ENCODE peak calls at places on chromosomes 1 and 21, in four cellular contexts. One of them, this sample, is unnamed. For H3K9me1, the result is how much of the 10 kb centered on the place peaks cover.

GRCh38 chr1:161219078-161219892 is 4.1 kb downstream of the APOA2 start:
- DNase-seq in K562: no peak
- DNase-seq in endothelial cell of umbilical vein: no peak
- DNase-seq in IMR-90: no peak
- DNase-seq in this sample: no peak

GRCh38 chr1:222084996-222085395 is 343.1 kb upstream of the DUSP10 start:
- DNase-seq in K562: no peak
- DNase-seq in endothelial cell of umbilical vein: no peak
- DNase-seq in IMR-90: peak
- DNase-seq in this sample: no peak

GRCh38 chr1:205199090-205199930 is 12.2 kb downstream of the DSTYK start:
- DNase-seq in K562: no peak
- DNase-seq in endothelial cell of umbilical vein: no peak
- DNase-seq in IMR-90: peak
- DNase-seq in this sample: no peak

GRCh38 chr1:227742738-227743715 is 7.8 kb downstream of the SNAP47 start:
- DNase-seq in endothelial cell of umbilical vein: no peak
- DNase-seq in K562: no peak
- DNase-seq in IMR-90: no peak
- DNase-seq in this sample: no peak

GRCh38 chr1:46083579-46083978 is 48.9 kb downstream of the PIK3R3 start:
- DNase-seq in K562: no peak
- DNase-seq in endothelial cell of umbilical vein: no peak
- DNase-seq in IMR-90: no peak
- DNase-seq in this sample: no peak

GRCh38 chr21:35796834-35797233 is 263.5 kb downstream of the SETD4 start:
- DNase-seq in K562: no peak
- DNase-seq in endothelial cell of umbilical vein: peak
- DNase-seq in IMR-90: peak
- DNase-seq in this sample: no peak

GRCh38 chr1:163163861-163164582 is 38.7 kb downstream of the RGS5 start:
- DNase-seq in K562: no peak
- DNase-seq in endothelial cell of umbilical vein: no peak
- DNase-seq in IMR-90: peak
- DNase-seq in this sample: no peak

GRCh38 chr1:9315411-9316079 is 22.9 kb downstream of the SPSB1 start:
- DNase-seq in endothelial cell of umbilical vein: peak
- DNase-seq in IMR-90: peak
- DNase-seq in K562: no peak
- DNase-seq in this sample: no peak

GRCh38 chr21:26961704-26962103 is 5.2 kb downstream of the ADAMTS5 start:
- DNase-seq in endothelial cell of umbilical vein: no peak
- DNase-seq in K562: peak
- DNase-seq in IMR-90: no peak
- DNase-seq in this sample: no peak

GRCh38 chr1:44423706-44424546 is 18.9 kb downstream of the RNF220 start:
- DNase-seq in K562: no peak
- DNase-seq in endothelial cell of umbilical vein: peak
- DNase-seq in IMR-90: peak
- DNase-seq in this sample: peak

GRCh38 chr1:212566522-212567479 is 41.8 kb upstream of the ATF3 start:
- DNase-seq in K562: peak
- DNase-seq in endothelial cell of umbilical vein: peak
- DNase-seq in IMR-90: peak
- DNase-seq in this sample: no peak

GRCh38 chr1:235450433-235450832 is 53.8 kb downstream of the B3GALNT2 start:
- DNase-seq in endothelial cell of umbilical vein: no peak
- DNase-seq in IMR-90: no peak
- DNase-seq in K562: no peak
- DNase-seq in this sample: no peak

GRCh38 chr1:10528066-10529014 is 53.6 kb downstream of the PEX14 start:
- DNase-seq in endothelial cell of umbilical vein: peak
- DNase-seq in K562: no peak
- DNase-seq in IMR-90: peak
- DNase-seq in this sample: no peak
- H3K4me2 ChIP-seq in endothelial cell of umbilical vein: peak
- H3K4me2 ChIP-seq in K562: no peak
- H3K4me2 ChIP-seq in IMR-90: peak
- H3K4me2 ChIP-seq in this sample: peak

DNA sequence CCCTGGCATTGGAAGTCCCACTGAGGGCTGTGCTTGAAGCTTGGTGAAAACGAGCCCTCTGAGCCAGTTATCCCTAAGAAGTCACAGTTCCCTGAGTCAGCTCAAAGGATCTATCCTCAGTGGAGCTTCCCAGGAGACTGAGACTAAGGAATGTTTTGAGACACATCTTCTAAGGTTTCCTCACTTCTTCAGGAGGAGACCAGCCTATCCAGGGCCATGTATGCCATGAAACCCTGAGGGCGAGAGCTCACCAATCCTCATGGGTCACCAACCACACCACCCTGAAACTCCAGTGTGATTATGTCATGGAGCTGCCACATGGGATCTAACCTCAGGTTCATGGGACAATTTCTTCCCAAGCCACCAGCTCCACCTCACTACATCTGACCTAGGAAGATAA is 7.6 kb upstream of the TIE1 start:
- DNase-seq in endothelial cell of umbilical vein: no peak
- DNase-seq in K562: no peak
- DNase-seq in IMR-90: no peak
- DNase-seq in this sample: no peak
- H3K9me1 ChIP-seq in endothelial cell of umbilical vein: under half
- H3K9me1 ChIP-seq in K562: under half
- H3K9me1 ChIP-seq in IMR-90: under half
- H3K9me1 ChIP-seq in this sample: under half

DNA sequence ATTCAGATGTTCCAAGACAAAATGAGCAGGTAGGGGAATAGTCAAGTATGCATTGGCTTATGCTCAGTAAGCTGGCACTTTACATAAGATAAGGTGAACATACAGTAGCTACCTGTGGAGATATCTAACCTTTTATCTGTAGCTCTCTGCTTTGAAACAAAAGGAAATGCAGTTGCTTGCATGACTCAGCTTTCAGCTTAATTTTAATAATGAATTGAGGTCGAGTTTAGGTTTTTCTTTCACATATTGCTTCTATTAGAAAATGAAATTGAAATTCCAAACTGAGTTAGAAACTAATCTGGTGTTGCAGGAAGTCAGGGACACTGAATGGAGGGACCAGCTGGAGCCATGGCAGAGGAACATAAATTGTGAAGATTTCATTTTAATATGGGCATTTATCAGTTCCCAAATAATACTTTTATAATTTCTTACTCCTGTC is 8.3 kb downstream of the FRRS1 start:
- DNase-seq in K562: no peak
- DNase-seq in endothelial cell of umbilical vein: no peak
- DNase-seq in IMR-90: no peak
- DNase-seq in this sample: no peak
- H3K4me2 ChIP-seq in K562: peak
- H3K4me2 ChIP-seq in endothelial cell of umbilical vein: no peak
- H3K4me2 ChIP-seq in IMR-90: no peak
- H3K4me2 ChIP-seq in this sample: peak

DNA sequence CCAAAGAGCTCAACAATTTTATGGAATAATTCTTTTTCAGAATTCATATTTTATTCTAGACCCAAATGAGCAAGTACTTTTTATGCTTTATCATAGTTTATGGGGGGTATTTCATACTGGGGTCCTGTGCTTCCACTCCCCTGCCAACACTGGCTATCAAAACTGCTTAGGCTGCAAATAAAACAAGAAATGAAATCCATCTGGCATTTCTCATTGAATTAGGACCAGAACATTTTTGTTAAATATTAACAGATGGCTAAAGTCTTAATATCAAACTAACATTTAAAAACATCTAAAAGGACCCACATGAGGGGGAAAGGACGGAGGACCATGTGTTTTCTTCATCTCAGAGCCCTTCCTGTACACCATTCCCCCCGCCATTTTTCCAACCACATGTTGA is 167.6 kb upstream of the C1orf105 start:
- DNase-seq in K562: no peak
- DNase-seq in IMR-90: no peak
- DNase-seq in endothelial cell of umbilical vein: no peak
- DNase-seq in this sample: no peak
- H3K9me1 ChIP-seq in K562: under half
- H3K9me1 ChIP-seq in IMR-90: under half
- H3K9me1 ChIP-seq in endothelial cell of umbilical vein: under half
- H3K9me1 ChIP-seq in this sample: under half

DNA sequence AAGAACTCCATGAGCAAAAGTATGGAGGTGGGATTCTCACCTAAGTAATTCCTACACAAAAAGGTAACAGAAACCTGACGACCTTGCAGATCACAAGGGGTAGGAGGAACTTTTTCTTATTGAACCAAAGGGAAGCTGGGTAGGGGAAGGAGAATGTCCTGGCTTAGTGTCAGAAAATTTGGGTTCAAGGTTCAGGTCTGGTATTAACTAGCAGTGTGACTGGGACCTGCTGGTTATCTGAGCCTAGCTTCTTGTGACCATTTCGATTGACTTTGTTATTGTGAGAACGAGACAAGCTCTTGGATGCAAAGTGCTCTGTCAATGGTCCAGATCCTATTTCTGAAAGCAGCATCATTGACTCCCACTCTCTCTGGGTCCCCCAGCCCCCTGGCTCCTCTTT is 5.0 kb upstream of the SNX27 start:
- DNase-seq in IMR-90: no peak
- DNase-seq in K562: no peak
- DNase-seq in endothelial cell of umbilical vein: no peak
- DNase-seq in this sample: no peak
- H3K4me2 ChIP-seq in IMR-90: no peak
- H3K4me2 ChIP-seq in K562: no peak
- H3K4me2 ChIP-seq in endothelial cell of umbilical vein: no peak
- H3K4me2 ChIP-seq in this sample: peak

GRCh38 chr1:25804244-25804963 is 4.4 kb downstream of the SELENON start:
- DNase-seq in endothelial cell of umbilical vein: peak
- DNase-seq in IMR-90: no peak
- DNase-seq in K562: no peak
- DNase-seq in this sample: no peak
- H3K9me1 ChIP-seq in endothelial cell of umbilical vein: under half
- H3K9me1 ChIP-seq in IMR-90: under half
- H3K9me1 ChIP-seq in K562: under half
- H3K9me1 ChIP-seq in this sample: under half

GRCh38 chr1:208181259-208181816 is 62.8 kb downstream of the PLXNA2 start:
- DNase-seq in endothelial cell of umbilical vein: no peak
- DNase-seq in K562: no peak
- DNase-seq in IMR-90: no peak
- DNase-seq in this sample: no peak

GRCh38 chr1:208179303-208179702 is 64.9 kb downstream of the PLXNA2 start:
- DNase-seq in IMR-90: no peak
- DNase-seq in endothelial cell of umbilical vein: no peak
- DNase-seq in K562: peak
- DNase-seq in this sample: no peak

GRCh38 chr1:208177656-208178055 is 66.5 kb downstream of the PLXNA2 start:
- DNase-seq in K562: no peak
- DNase-seq in endothelial cell of umbilical vein: no peak
- DNase-seq in IMR-90: no peak
- DNase-seq in this sample: no peak

GRCh38 chr1:208178091-208178529 is 66.1 kb downstream of the PLXNA2 start:
- DNase-seq in K562: no peak
- DNase-seq in IMR-90: no peak
- DNase-seq in endothelial cell of umbilical vein: no peak
- DNase-seq in this sample: no peak

DNA sequence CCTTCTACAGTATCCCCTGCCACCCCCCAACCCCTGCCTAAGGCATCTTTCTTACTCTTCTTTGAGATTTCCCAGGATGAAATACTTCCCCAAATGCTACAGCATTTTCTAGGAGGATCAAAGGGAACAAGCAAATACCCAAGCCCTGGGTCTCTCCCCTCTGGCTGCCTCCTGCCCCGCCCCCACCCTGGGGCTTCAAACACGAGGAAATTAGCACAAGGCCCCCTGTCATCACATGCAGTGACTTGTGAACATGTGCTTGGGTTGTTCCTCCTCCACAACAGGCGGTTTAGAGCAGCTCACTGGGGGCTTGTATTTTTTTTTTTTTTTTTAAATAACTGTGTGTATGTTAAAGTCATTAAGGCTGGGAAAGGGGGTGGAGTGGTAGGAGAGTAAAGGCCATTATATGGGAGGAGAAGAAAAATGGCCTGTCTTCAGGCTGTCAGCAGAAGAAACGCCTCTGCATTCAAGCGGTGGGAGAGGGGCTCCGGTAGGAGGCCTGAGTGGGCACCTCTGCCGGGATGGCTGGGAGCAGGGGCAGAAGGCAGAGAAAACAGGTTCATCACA is 64.3 kb downstream of the PLXNA2 start:
- DNase-seq in IMR-90: no peak
- DNase-seq in endothelial cell of umbilical vein: no peak
- DNase-seq in K562: no peak
- DNase-seq in this sample: no peak
- H3K4me2 ChIP-seq in IMR-90: no peak
- H3K4me2 ChIP-seq in endothelial cell of umbilical vein: no peak
- H3K4me2 ChIP-seq in K562: no peak
- H3K4me2 ChIP-seq in this sample: no peak

GRCh38 chr1:41790351-41790750 is 128.4 kb downstream of the HIVEP3 start:
- DNase-seq in endothelial cell of umbilical vein: no peak
- DNase-seq in IMR-90: no peak
- DNase-seq in K562: no peak
- DNase-seq in this sample: no peak

GRCh38 chr1:41788427-41788826 is 130.3 kb downstream of the HIVEP3 start:
- DNase-seq in IMR-90: no peak
- DNase-seq in K562: no peak
- DNase-seq in endothelial cell of umbilical vein: no peak
- DNase-seq in this sample: no peak

GRCh38 chr1:41791667-41792484 is 126.8 kb downstream of the HIVEP3 start:
- DNase-seq in IMR-90: no peak
- DNase-seq in K562: no peak
- DNase-seq in endothelial cell of umbilical vein: no peak
- DNase-seq in this sample: no peak

GRCh38 chr1:41792485-41792770 is 126.3 kb downstream of the HIVEP3 start:
- DNase-seq in endothelial cell of umbilical vein: no peak
- DNase-seq in K562: no peak
- DNase-seq in IMR-90: no peak
- DNase-seq in this sample: no peak

GRCh38 chr1:41789616-41790330 is 128.9 kb downstream of the HIVEP3 start:
- DNase-seq in endothelial cell of umbilical vein: no peak
- DNase-seq in IMR-90: no peak
- DNase-seq in K562: no peak
- DNase-seq in this sample: no peak
- H3K9me1 ChIP-seq in endothelial cell of umbilical vein: under half
- H3K9me1 ChIP-seq in IMR-90: under half
- H3K9me1 ChIP-seq in K562: under half
- H3K9me1 ChIP-seq in this sample: under half